ENCODE peak calls at places on chromosomes 2 and 18, in four cellular contexts. One of them, this sample, is unnamed.

GRCh38 chr2:11697103-11697871 is 27.3 kb upstream of the NTSR2 start:
- DNase-seq in GM12878: no peak
- DNase-seq in astrocyte: peak
- DNase-seq in H9: no peak
- DNase-seq in this sample: peak

GRCh38 chr18:36634573-36635216 is 194.1 kb downstream of the TPGS2 start:
- DNase-seq in GM12878: no peak
- DNase-seq in H9: no peak
- DNase-seq in astrocyte: peak
- DNase-seq in this sample: no peak

GRCh38 chr18:68489018-68489792 is 225.7 kb downstream of the TMX3 start:
- DNase-seq in GM12878: no peak
- DNase-seq in astrocyte: no peak
- DNase-seq in H9: peak
- DNase-seq in this sample: no peak

GRCh38 chr18:26792661-26793060 is 72.8 kb downstream of the AQP4 start:
- DNase-seq in astrocyte: peak
- DNase-seq in GM12878: no peak
- DNase-seq in H9: no peak
- DNase-seq in this sample: no peak

GRCh38 chr2:52862801-52863200 is 904.8 kb upstream of the CHAC2 start:
- DNase-seq in GM12878: no peak
- DNase-seq in astrocyte: peak
- DNase-seq in H9: no peak
- DNase-seq in this sample: no peak

GRCh38 chr2:235834781-235835180 is 333.4 kb downstream of the GBX2 start:
- DNase-seq in GM12878: no peak
- DNase-seq in astrocyte: no peak
- DNase-seq in H9: no peak
- DNase-seq in this sample: no peak

GRCh38 chr2:206823178-206823577 is 57.8 kb downstream of the FASTKD2 start:
- DNase-seq in GM12878: no peak
- DNase-seq in H9: no peak
- DNase-seq in astrocyte: no peak
- DNase-seq in this sample: no peak

GRCh38 chr2:104213758-104214157 is 640.2 kb upstream of the POU3F3 start:
- DNase-seq in H9: no peak
- DNase-seq in GM12878: no peak
- DNase-seq in astrocyte: no peak
- DNase-seq in this sample: no peak

GRCh38 chr18:55706893-55707292 is 118.9 kb upstream of the TCF4 start:
- DNase-seq in H9: no peak
- DNase-seq in astrocyte: peak
- DNase-seq in GM12878: no peak
- DNase-seq in this sample: no peak

GRCh38 chr2:228056293-228056692 is 125.2 kb downstream of the SPHKAP start:
- DNase-seq in GM12878: no peak
- DNase-seq in H9: no peak
- DNase-seq in astrocyte: no peak
- DNase-seq in this sample: no peak

GRCh38 chr2:107393516-107393915 is 433.2 kb upstream of the RGPD4 start:
- DNase-seq in astrocyte: no peak
- DNase-seq in H9: no peak
- DNase-seq in GM12878: no peak
- DNase-seq in this sample: no peak

GRCh38 chr2:100606740-100607343 is 44.0 kb downstream of the PDCL3 start:
- DNase-seq in astrocyte: peak
- DNase-seq in H9: peak
- DNase-seq in GM12878: no peak
- DNase-seq in this sample: no peak

GRCh38 chr2:118907759-118908158 is 34.2 kb upstream of the MARCO start:
- DNase-seq in GM12878: no peak
- DNase-seq in astrocyte: no peak
- DNase-seq in H9: no peak
- DNase-seq in this sample: no peak

GRCh38 chr2:207561386-207562080 is 31.8 kb downstream of the CREB1 start:
- DNase-seq in GM12878: no peak
- DNase-seq in H9: no peak
- DNase-seq in astrocyte: peak
- DNase-seq in this sample: no peak

GRCh38 chr2:618591-618990 is 58.6 kb downstream of the TMEM18 start:
- DNase-seq in astrocyte: no peak
- DNase-seq in GM12878: no peak
- DNase-seq in H9: no peak
- DNase-seq in this sample: no peak

GRCh38 chr2:54595999-54596903 is 127.2 kb upstream of the EML6 start:
- DNase-seq in GM12878: no peak
- DNase-seq in astrocyte: no peak
- DNase-seq in H9: peak
- DNase-seq in this sample: no peak

GRCh38 chr18:33761363-33761762 is 183.3 kb downstream of the ASXL3 start:
- DNase-seq in H9: no peak
- DNase-seq in astrocyte: no peak
- DNase-seq in GM12878: no peak
- DNase-seq in this sample: no peak

GRCh38 chr2:234203135-234203984 is 152.9 kb downstream of the SPP2 start:
- DNase-seq in GM12878: no peak
- DNase-seq in astrocyte: peak
- DNase-seq in H9: no peak
- DNase-seq in this sample: no peak

GRCh38 chr2:234488913-234489451 is 7.9 kb downstream of the ARL4C start:
- DNase-seq in GM12878: peak
- DNase-seq in H9: no peak
- DNase-seq in astrocyte: no peak
- DNase-seq in this sample: no peak

GRCh38 chr2:45443012-45443411 is 168.1 kb downstream of the SRBD1 start:
- DNase-seq in GM12878: no peak
- DNase-seq in astrocyte: no peak
- DNase-seq in H9: no peak
- DNase-seq in this sample: no peak

GRCh38 chr2:45441571-45441970 is 169.5 kb downstream of the SRBD1 start:
- DNase-seq in GM12878: no peak
- DNase-seq in astrocyte: no peak
- DNase-seq in H9: no peak
- DNase-seq in this sample: no peak

GRCh38 chr2:45438872-45439665 is 172.0 kb downstream of the SRBD1 start:
- DNase-seq in astrocyte: no peak
- DNase-seq in GM12878: no peak
- DNase-seq in H9: no peak
- DNase-seq in this sample: no peak

GRCh38 chr2:45442026-45442425 is 169.0 kb downstream of the SRBD1 start:
- DNase-seq in astrocyte: no peak
- DNase-seq in GM12878: no peak
- DNase-seq in H9: no peak
- DNase-seq in this sample: no peak

DNA sequence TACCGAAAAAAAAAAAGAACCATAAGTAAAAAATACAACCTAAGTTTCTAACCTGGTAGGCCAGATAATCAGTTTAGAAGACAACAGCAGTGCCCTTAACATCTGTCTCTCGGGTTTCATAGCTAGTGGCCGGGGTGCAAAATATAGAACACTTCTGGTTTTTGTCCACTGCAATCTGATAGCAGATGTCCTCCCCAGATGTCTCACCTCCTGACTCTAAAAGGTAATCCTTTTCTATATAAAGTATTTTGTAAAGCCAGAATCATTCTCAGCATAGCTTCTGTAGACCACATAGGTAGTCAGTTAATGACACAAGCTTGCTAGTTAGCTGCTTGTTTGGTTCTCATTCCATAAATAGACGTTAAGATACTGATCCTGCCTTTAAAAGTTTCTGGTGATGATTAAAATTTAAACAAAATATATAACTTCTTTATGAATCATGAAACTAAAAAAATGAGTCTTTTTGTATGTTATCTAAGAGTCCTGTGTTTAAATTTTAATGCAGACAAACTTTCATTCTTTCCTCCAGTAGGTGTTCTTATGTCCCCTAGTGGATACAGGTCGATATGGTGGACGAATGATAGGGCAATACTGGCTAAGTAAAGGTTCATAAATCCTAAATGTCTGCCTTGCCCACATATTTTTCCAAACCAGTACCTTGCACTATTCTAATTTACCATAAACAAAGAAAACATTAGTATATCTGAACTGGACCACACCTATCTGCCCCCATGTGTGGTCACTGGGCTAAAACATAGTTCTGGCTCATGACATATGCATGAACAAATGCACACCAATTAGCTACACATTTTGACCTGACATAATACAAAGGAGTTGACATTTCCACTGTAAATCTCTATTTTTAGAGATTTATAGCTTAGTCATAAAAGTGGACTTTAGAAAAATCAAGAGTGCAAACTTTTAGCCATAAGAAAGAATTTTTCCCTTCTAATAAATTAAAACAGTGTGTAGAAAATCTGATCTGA is 171.0 kb downstream of the SRBD1 start:
- DNase-seq in astrocyte: no peak
- DNase-seq in GM12878: peak
- DNase-seq in H9: no peak
- DNase-seq in this sample: no peak
- TF ChIP-seq CTCF in astrocyte: peak
- TF ChIP-seq CTCF in GM12878: no peak
- TF ChIP-seq CTCF in H9: peak
- TF ChIP-seq CTCF in this sample: no peak

GRCh38 chr2:163266772-163267171 is 428.2 kb upstream of the KCNH7 start:
- DNase-seq in GM12878: no peak
- DNase-seq in astrocyte: peak
- DNase-seq in H9: no peak
- DNase-seq in this sample: no peak
- TF ChIP-seq CTCF in GM12878: no peak
- TF ChIP-seq CTCF in astrocyte: peak
- TF ChIP-seq CTCF in H9: no peak
- TF ChIP-seq CTCF in this sample: no peak

GRCh38 chr18:60010984-60011383 is 111.2 kb downstream of the PMAIP1 start:
- DNase-seq in astrocyte: no peak
- DNase-seq in GM12878: no peak
- DNase-seq in H9: no peak
- DNase-seq in this sample: no peak
- TF ChIP-seq CTCF in astrocyte: no peak
- TF ChIP-seq CTCF in GM12878: no peak
- TF ChIP-seq CTCF in H9: no peak
- TF ChIP-seq CTCF in this sample: no peak

GRCh38 chr2:71806432-71806831 is 341.2 kb downstream of the CYP26B1 start:
- DNase-seq in GM12878: peak
- DNase-seq in H9: peak
- DNase-seq in astrocyte: no peak
- DNase-seq in this sample: no peak

GRCh38 chr2:71801969-71802368 is 345.7 kb downstream of the CYP26B1 start:
- DNase-seq in GM12878: no peak
- DNase-seq in astrocyte: peak
- DNase-seq in H9: peak
- DNase-seq in this sample: no peak

GRCh38 chr2:71803398-71803797 is 344.3 kb downstream of the CYP26B1 start:
- DNase-seq in GM12878: no peak
- DNase-seq in astrocyte: no peak
- DNase-seq in H9: no peak
- DNase-seq in this sample: no peak

GRCh38 chr2:71802556-71802955 is 345.1 kb downstream of the CYP26B1 start:
- DNase-seq in H9: no peak
- DNase-seq in GM12878: no peak
- DNase-seq in astrocyte: no peak
- DNase-seq in this sample: no peak

GRCh38 chr2:71804251-71804650 is 343.4 kb downstream of the CYP26B1 start:
- DNase-seq in astrocyte: no peak
- DNase-seq in H9: no peak
- DNase-seq in GM12878: no peak
- DNase-seq in this sample: no peak
- TF ChIP-seq CTCF in astrocyte: no peak
- TF ChIP-seq CTCF in H9: no peak
- TF ChIP-seq CTCF in GM12878: no peak
- TF ChIP-seq CTCF in this sample: no peak

GRCh38 chr2:96260404-96261260 is 5.2 kb downstream of the TMEM127 start:
- DNase-seq in GM12878: no peak
- DNase-seq in H9: peak
- DNase-seq in astrocyte: peak
- DNase-seq in this sample: peak
- TF ChIP-seq CTCF in GM12878: peak
- TF ChIP-seq CTCF in H9: peak
- TF ChIP-seq CTCF in astrocyte: peak
- TF ChIP-seq CTCF in this sample: no peak

GRCh38 chr2:173221081-173221695 is 133.5 kb upstream of the CDCA7 start:
- DNase-seq in H9: no peak
- DNase-seq in astrocyte: no peak
- DNase-seq in GM12878: no peak
- DNase-seq in this sample: no peak
- TF ChIP-seq CTCF in H9: no peak
- TF ChIP-seq CTCF in astrocyte: no peak
- TF ChIP-seq CTCF in GM12878: no peak
- TF ChIP-seq CTCF in this sample: no peak

This sample was measured in CD14-positive monocyte.